ENCODE peak calls at places on chromosomes 1 and 21, in eight cellular contexts. G is stimulated activated CD8-positive, alpha-beta memory T cell treated with anti-CD3 and anti-CD28 coated beads, Interleukin-2, amount 100 ng/mL, for 48 hours; M is A549; N is T-helper 2 cell treated with Interferon-gamma antibody and Interleukin-4, amounts not matched to agents 5 μg/mL and 100 μg/mL, for 36 hours; S is AML-193; Y is mesothelial cell of epicardium; O is HEK293T; D is NCI-H510A treated with DMSO at 0.1 percent for 48 hours. Q is an unnamed sample.

GRCh38 chr1:207919523-207920210 is 8.7 kb upstream of the CD34 start:
- DNase-seq in O (no peak), M (no peak), D (no peak), S (no peak), G (no peak), Y (no peak), N (no peak), Q (peak)

GRCh38 chr1:56516539-56517252 is 62.7 kb downstream of the PLPP3 start:
- DNase-seq in O (no peak), D (peak), N (no peak), G (no peak), Y (no peak), S (no peak), M (no peak), Q (peak)

GRCh38 chr1:42646056-42646455 is 12.2 kb upstream of the PPIH start:
- DNase-seq in S (no peak), M (no peak), N (no peak), G (no peak), D (no peak), O (no peak), Y (no peak), Q (peak)

GRCh38 chr1:170765712-170766330 is 101.9 kb downstream of the PRRX1 start:
- DNase-seq in O (peak), M (no peak), N (no peak), S (peak), D (no peak), G (no peak), Y (no peak), Q (peak)

GRCh38 chr1:46342084-46342656 is 1.6 kb downstream of the NSUN4 start:
- DNase-seq in S (peak), O (peak), Y (no peak), M (peak), G (no peak), N (no peak), D (no peak), Q (peak)

GRCh38 chr1:37480581-37481288 is 6.4 kb downstream of the ZC3H12A start:
- DNase-seq in G (no peak), N (no peak), M (no peak), Y (no peak), O (no peak), D (no peak), S (no peak), Q (peak)

GRCh38 chr1:177925006-177925405 is 44.9 kb downstream of the SEC16B start:
- DNase-seq in Y (no peak), G (no peak), M (no peak), D (no peak), N (no peak), S (no peak), O (no peak), Q (no peak)

GRCh38 chr21:44421901-44422840 is 33.1 kb upstream of the LRRC3 start:
- DNase-seq in G (no peak), M (no peak), S (no peak), Y (no peak), D (no peak), O (no peak), N (no peak), Q (no peak)

GRCh38 chr1:221310180-221310579 is 430.9 kb downstream of the HLX start:
- DNase-seq in O (no peak), Y (no peak), S (no peak), G (no peak), D (peak), M (no peak), N (no peak), Q (no peak)

GRCh38 chr21:24014381-24014780 is 1592.9 kb downstream of the MRPL39 start:
- DNase-seq in N (no peak), Y (no peak), G (no peak), S (no peak), O (no peak), M (no peak), D (no peak), Q (no peak)

GRCh38 chr1:216705686-216706085 is 17.5 kb downstream of the ESRRG start:
- DNase-seq in D (no peak), Y (no peak), S (no peak), O (no peak), G (no peak), N (no peak), M (no peak), Q (no peak)

GRCh38 chr1:57132993-57133614 is 167.3 kb upstream of the C8B start:
- DNase-seq in S (no peak), M (no peak), O (no peak), D (no peak), N (no peak), Y (no peak), G (no peak), Q (no peak)